ENCODE peak calls at places on chromosome 13, in seven cellular contexts. B is neural progenitor cell, J is heart right ventricle, W is vagina, M is spleen, D is mammary epithelial cell, V is endodermal cell. L is an unnamed sample. For H3K4me1, the result is how much of the 10 kb centered on the place peaks cover.

GRCh38 chr13:31998131-31998530 is 33.4 kb upstream of the FRY start:
- DNase-seq in B (no peak), J (peak), W (no peak), M (no peak), D (no peak), V (no peak), L (no peak)

GRCh38 chr13:84896128-84896527 is 903.1 kb downstream of the SLITRK6 start:
- DNase-seq in B (peak), J (no peak), W (no peak), M (no peak), D (peak), V (peak), L (peak)

GRCh38 chr13:35694031-35694430 is 217.5 kb upstream of the MAB21L1 start:
- DNase-seq in B (no peak), J (no peak), W (no peak), M (no peak), D (no peak), V (peak), L (no peak)

GRCh38 chr13:52026246-52026626 is 1.7 kb downstream of the UTP14C start:
- DNase-seq in B (no peak), J (no peak), W (no peak), M (no peak), D (no peak), V (peak), L (no peak)

GRCh38 chr13:42720116-42720857 is 61.1 kb upstream of the FAM216B start:
- DNase-seq in B (no peak), J (no peak), W (no peak), M (no peak), D (peak), V (no peak), L (no peak)

GRCh38 chr13:113006660-113007059 is 37.6 kb downstream of the MCF2L start:
- DNase-seq in B (no peak), J (no peak), W (no peak), M (no peak), D (no peak), V (no peak), L (no peak)

GRCh38 chr13:62209539-62209938 is 793.9 kb upstream of the PCDH20 start:
- DNase-seq in B (no peak), J (no peak), W (no peak), M (no peak), D (no peak), V (no peak), L (no peak)

GRCh38 chr13:59016250-59016649 is 1147.5 kb downstream of the DIAPH3 start:
- DNase-seq in B (no peak), J (no peak), W (no peak), M (no peak), D (no peak), V (no peak), L (no peak)

GRCh38 chr13:50419466-50419865 is 404.2 kb downstream of the KCNRG start:
- DNase-seq in B (no peak), J (no peak), W (no peak), M (no peak), D (no peak), V (no peak), L (no peak)

GRCh38 chr13:55649485-55649884 is 1491.2 kb upstream of the PRR20A start:
- DNase-seq in B (no peak), J (no peak), W (no peak), M (no peak), D (no peak), V (no peak), L (no peak)

GRCh38 chr13:111461445-111462149 is 141.2 kb downstream of the TEX29 start:
- DNase-seq in B (no peak), J (no peak), W (no peak), M (no peak), D (no peak), V (peak), L (no peak)

GRCh38 chr13:93231867-93232266 is 5.3 kb downstream of the GPC6 start:
- DNase-seq in B (no peak), J (no peak), W (no peak), M (no peak), D (no peak), V (no peak), L (no peak)

GRCh38 chr13:24270639-24271131 is 38.7 kb upstream of the C1QTNF9 start:
- DNase-seq in B (peak), J (peak), W (no peak), M (peak), D (peak), V (peak), L (peak)

GRCh38 chr13:27012482-27013197 is 159.0 kb downstream of the USP12 start:
- DNase-seq in B (no peak), J (no peak), W (peak), M (no peak), D (peak), V (peak), L (no peak)

GRCh38 chr13:75347925-75348324 is 134.0 kb downstream of the TBC1D4 start:
- DNase-seq in B (no peak), J (no peak), W (no peak), M (no peak), D (no peak), V (no peak), L (no peak)

GRCh38 chr13:41411536-41411935 is 45.8 kb upstream of the RGCC start:
- DNase-seq in B (peak), J (peak), W (no peak), M (peak), D (peak), V (peak), L (peak)

GRCh38 chr13:48304132-48304876 is 753 bp downstream of the RB1 start:
- DNase-seq in B (peak), J (peak), W (no peak), M (peak), D (peak), V (no peak), L (peak)

GRCh38 chr13:56718791-56719190 is 421.9 kb upstream of the PRR20A start:
- DNase-seq in B (no peak), J (no peak), W (no peak), M (no peak), D (no peak), V (no peak), L (no peak)

GRCh38 chr13:84118845-84119409 is 236.7 kb upstream of the SLITRK1 start:
- DNase-seq in B (no peak), J (no peak), W (no peak), M (no peak), D (no peak), V (no peak), L (no peak)

DNA sequence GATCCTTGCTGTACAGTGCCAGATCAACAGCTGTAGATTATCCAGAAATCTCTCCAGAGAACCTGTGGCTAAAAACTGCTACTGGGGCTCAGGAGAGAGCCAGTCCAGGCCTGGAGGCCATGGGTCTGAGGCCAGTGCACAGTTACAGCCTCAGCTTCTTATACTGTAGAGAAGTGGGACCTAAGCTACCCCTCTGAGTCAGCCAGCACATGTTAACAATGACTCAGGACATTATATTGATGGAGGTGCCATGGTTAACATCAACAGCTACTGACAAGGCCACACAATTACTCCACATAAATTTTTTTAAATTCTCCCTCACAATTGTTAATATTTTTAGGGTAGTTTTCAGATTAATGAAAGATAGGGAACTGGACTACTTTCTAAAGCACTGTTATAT is 138.5 kb downstream of the RBM26 start:
- DNase-seq in B (no peak), J (no peak), W (no peak), M (no peak), D (no peak), V (no peak), L (no peak)
- H3K27ac ChIP-seq in B (no peak), J (no peak), W (no peak), M (no peak), D (no peak), V (no peak), L (no peak)

GRCh38 chr13:33206945-33207615 is 78.5 kb downstream of the STARD13 start:
- DNase-seq in B (no peak), J (no peak), W (no peak), M (no peak), D (no peak), V (no peak), L (no peak)

GRCh38 chr13:33206425-33206824 is 79.1 kb downstream of the STARD13 start:
- DNase-seq in B (no peak), J (no peak), W (no peak), M (no peak), D (no peak), V (no peak), L (no peak)

GRCh38 chr13:33205804-33206221 is 79.7 kb downstream of the STARD13 start:
- DNase-seq in B (peak), J (peak), W (no peak), M (no peak), D (no peak), V (no peak), L (no peak)

GRCh38 chr13:33208290-33208990 is 77.1 kb downstream of the STARD13 start:
- DNase-seq in B (no peak), J (no peak), W (no peak), M (no peak), D (peak), V (no peak), L (no peak)

DNA sequence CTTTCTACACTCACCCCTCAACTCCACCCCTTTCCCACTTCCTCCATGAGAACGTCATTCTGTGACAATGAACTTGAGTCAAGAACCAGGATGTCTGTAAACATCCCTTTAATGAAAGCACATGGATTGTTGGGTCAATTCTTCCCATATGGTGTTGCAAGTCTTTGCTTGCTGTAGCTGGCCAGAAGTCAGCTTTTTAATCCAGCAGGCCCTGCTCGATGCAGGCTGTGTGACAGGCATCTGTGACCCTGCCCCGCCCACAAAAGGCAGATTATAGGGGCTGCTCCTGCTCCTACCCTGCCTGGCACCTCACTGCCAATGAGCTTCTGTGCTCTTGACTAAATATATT is 78.0 kb downstream of the STARD13 start:
- DNase-seq in B (no peak), J (peak), W (no peak), M (no peak), D (peak), V (no peak), L (peak)
- H3K4me1 ChIP-seq in B (under half), J (half or more), W (under half), M (under half), D (under half), V (under half), L (under half)

GRCh38 chr13:89380101-89380500 is 1708.9 kb downstream of the SLITRK5 start:
- DNase-seq in B (no peak), J (no peak), W (no peak), M (no peak), D (peak), V (no peak), L (no peak)

GRCh38 chr13:89382986-89383385 is 1711.8 kb downstream of the SLITRK5 start:
- DNase-seq in B (no peak), J (no peak), W (no peak), M (no peak), D (no peak), V (no peak), L (no peak)

GRCh38 chr13:89383891-89384290 is 1712.7 kb downstream of the SLITRK5 start:
- DNase-seq in B (no peak), J (no peak), W (no peak), M (no peak), D (no peak), V (no peak), L (no peak)
- H3K27ac ChIP-seq in B (no peak), J (no peak), W (no peak), M (no peak), D (no peak), V (no peak), L (no peak)

GRCh38 chr13:114080739-114081561 is 51.5 kb downstream of the RASA3 start:
- DNase-seq in B (no peak), J (no peak), W (no peak), M (no peak), D (no peak), V (peak), L (no peak)
- H3K4me1 ChIP-seq in B (under half), J (under half), W (under half), M (under half), D (under half), V (under half), L (under half)

DNA sequence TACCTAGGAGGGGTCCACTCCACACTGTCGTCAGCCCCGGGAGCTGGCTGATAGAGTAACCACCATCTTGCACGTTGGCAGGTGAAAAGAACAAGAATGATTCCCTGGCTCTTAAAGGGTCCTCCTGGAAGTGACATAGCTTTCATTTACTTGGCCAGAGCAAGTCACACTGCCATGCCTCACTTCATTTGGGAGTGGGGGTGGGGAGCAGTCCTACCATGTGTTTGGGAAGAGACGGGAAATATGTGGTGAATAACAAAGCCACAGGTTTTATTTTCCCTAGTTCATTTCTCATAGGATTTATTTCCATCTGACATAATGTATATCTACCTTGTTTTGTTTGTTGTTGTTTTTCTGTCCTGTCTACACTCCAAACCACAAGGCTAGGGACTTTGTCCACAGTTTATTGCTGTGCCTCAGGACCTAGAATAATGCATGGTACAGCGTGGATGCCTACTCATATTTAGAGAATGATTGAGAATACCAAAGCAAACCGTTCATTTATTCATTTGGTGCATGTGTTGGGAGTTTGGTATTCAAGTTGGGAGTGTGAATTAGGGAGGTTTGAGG is 26.8 kb downstream of the UBAC2 start:
- DNase-seq in B (no peak), J (no peak), W (no peak), M (no peak), D (no peak), V (no peak), L (no peak)
- H3K27ac ChIP-seq in B (no peak), J (no peak), W (no peak), M (no peak), D (no peak), V (no peak), L (no peak)

GRCh38 chr13:33545492-33545891 is 259.9 kb upstream of the STARD13 start:
- DNase-seq in B (no peak), J (no peak), W (no peak), M (no peak), D (no peak), V (no peak), L (no peak)

GRCh38 chr13:33547035-33547434 is 261.5 kb upstream of the STARD13 start:
- DNase-seq in B (no peak), J (no peak), W (no peak), M (no peak), D (no peak), V (no peak), L (peak)

GRCh38 chr13:33550885-33551284 is 265.3 kb upstream of the STARD13 start:
- DNase-seq in B (no peak), J (no peak), W (no peak), M (no peak), D (no peak), V (no peak), L (no peak)

GRCh38 chr13:33544308-33544707 is 258.8 kb upstream of the STARD13 start:
- DNase-seq in B (no peak), J (no peak), W (no peak), M (no peak), D (no peak), V (no peak), L (no peak)

DNA sequence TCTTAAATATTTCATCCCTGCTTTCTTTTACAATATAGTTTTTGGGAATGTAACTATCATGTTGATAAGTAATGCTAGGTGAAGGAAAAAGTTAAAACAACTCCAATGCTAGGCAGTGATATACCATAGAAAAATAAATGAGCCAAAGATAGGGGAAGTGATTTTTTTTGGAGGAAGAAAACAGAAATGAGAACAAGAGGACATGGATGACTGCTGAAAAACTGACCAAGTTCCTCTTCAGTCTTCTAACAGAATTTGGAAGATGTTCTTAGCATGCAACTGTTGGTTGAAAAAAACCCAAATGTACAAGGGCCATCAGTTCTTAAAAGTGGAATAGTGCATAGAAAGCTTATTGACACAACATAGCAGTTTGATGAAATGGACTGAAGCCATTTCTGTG is 262.5 kb upstream of the STARD13 start:
- DNase-seq in B (no peak), J (no peak), W (no peak), M (no peak), D (no peak), V (no peak), L (no peak)
- H3K4me1 ChIP-seq in B (under half), J (under half), W (under half), M (under half), D (under half), V (under half), L (under half)

L was measured in SJCRH30.